ENCODE peak calls at places on chromosomes 2 and 18, in eight cellular contexts. B, V, E, U, C, A, I and X are unnamed samples.

GRCh38 chr2:128607440-128607839 is 288.8 kb upstream of the HS6ST1 start:
- DNase-seq in B (no peak), V (no peak), E (no peak), U (no peak), C (no peak), A (no peak), I (no peak), X (no peak)

GRCh38 chr2:151733781-151734672 is at the start of gene NEB:
- DNase-seq in B (no peak), V (no peak), E (no peak), U (no peak), C (no peak), A (no peak), I (no peak), X (no peak)

GRCh38 chr18:3350566-3351527 is 88.9 kb downstream of the MYL12B start:
- DNase-seq in B (no peak), V (peak; percentile 27), E (no peak), U (peak; percentile 7), C (no peak), A (no peak), I (no peak), X (no peak)

GRCh38 chr2:44273596-44273995 is 1.7 kb upstream of the SLC3A1 start:
- DNase-seq in B (no peak), V (no peak), E (no peak), U (no peak), C (no peak), A (no peak), I (no peak), X (no peak)

GRCh38 chr2:70454936-70455544 is 98.6 kb downstream of the TGFA start:
- DNase-seq in B (no peak), V (no peak), E (no peak), U (no peak), C (no peak), A (no peak), I (no peak), X (no peak)

GRCh38 chr18:75109819-75110218 is 99.1 kb downstream of the PTGR3 start:
- DNase-seq in B (no peak), V (no peak), E (no peak), U (no peak), C (no peak), A (no peak), I (no peak), X (no peak)

GRCh38 chr2:190121971-190122370 is 59.4 kb upstream of the MSTN start:
- DNase-seq in B (no peak), V (peak; percentile 42), E (no peak), U (peak; percentile 22), C (peak; percentile 11), A (peak; percentile 15), I (peak; percentile 12), X (peak; percentile 41)

GRCh38 chr2:215535125-215535668 is 99.3 kb upstream of the FN1 start:
- DNase-seq in B (no peak), V (peak; percentile 46), E (no peak), U (no peak), C (peak; percentile 57), A (no peak), I (no peak), X (no peak)

GRCh38 chr2:227748079-227748478 is 2.4 kb downstream of the SCYGR8 start:
- DNase-seq in B (peak; percentile 77), V (no peak), E (peak; percentile 55), U (peak; percentile 10), C (no peak), A (no peak), I (no peak), X (no peak)

GRCh38 chr2:45700407-45701013 is 49.0 kb downstream of the PRKCE start:
- DNase-seq in B (peak; percentile 21), V (no peak), E (no peak), U (no peak), C (no peak), A (no peak), I (no peak), X (no peak)
- TF ChIP-seq CTCF in B (no peak), V (no peak), E (no peak), U (no peak), C (no peak), A (no peak), I (no peak), X (no peak)

GRCh38 chr2:31127931-31128330 is 10.3 kb downstream of the GALNT14 start:
- DNase-seq in B (no peak), V (no peak), E (no peak), U (no peak), C (no peak), A (no peak), I (no peak), X (no peak)
- TF ChIP-seq CTCF in B (no peak), V (no peak), E (no peak), U (no peak), C (no peak), A (no peak), I (no peak), X (no peak)

GRCh38 chr2:50785781-50786180 is 246.2 kb downstream of the NRXN1 start:
- DNase-seq in B (no peak), V (no peak), E (no peak), U (no peak), C (no peak), A (no peak), I (no peak), X (no peak)

GRCh38 chr2:50787636-50788035 is 244.3 kb downstream of the NRXN1 start:
- DNase-seq in B (no peak), V (no peak), E (no peak), U (no peak), C (no peak), A (no peak), I (no peak), X (no peak)

GRCh38 chr2:50782543-50782942 is 249.4 kb downstream of the NRXN1 start:
- DNase-seq in B (no peak), V (peak; percentile 2), E (no peak), U (no peak), C (no peak), A (no peak), I (no peak), X (no peak)

GRCh38 chr2:50783116-50783515 is 248.8 kb downstream of the NRXN1 start:
- DNase-seq in B (no peak), V (no peak), E (no peak), U (no peak), C (no peak), A (no peak), I (no peak), X (no peak)

GRCh38 chr2:50786345-50786744 is 245.6 kb downstream of the NRXN1 start:
- DNase-seq in B (no peak), V (no peak), E (no peak), U (no peak), C (no peak), A (no peak), I (no peak), X (no peak)
- TF ChIP-seq CTCF in B (no peak), V (no peak), E (peak; percentile 23), U (no peak), C (no peak), A (no peak), I (no peak), X (no peak)

DNA sequence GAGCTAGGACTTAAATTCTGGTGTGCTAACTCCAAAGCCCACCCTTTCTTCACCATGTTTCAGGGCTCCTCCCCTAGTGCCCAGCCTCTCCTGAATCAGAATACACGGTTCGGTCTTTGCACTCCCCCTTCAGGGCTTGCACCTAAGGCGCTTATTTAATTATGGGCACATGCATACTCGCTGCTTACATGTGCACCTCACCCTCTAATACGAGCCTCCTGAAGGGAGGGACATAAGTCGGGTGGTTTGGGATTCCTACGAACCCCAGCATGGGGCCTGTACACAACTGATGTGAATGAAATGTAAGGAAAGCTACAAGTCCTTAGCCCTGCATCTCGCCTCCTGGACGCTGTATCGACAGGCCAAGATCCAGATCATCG is 435 bp downstream of the IFT172 start:
- DNase-seq in B (no peak), V (no peak), E (no peak), U (no peak), C (no peak), A (no peak), I (no peak), X (no peak)
- TF ChIP-seq CTCF in B (no peak), V (peak; percentile 9), E (no peak), U (no peak), C (peak; percentile 12), A (no peak), I (no peak), X (no peak)

DNA sequence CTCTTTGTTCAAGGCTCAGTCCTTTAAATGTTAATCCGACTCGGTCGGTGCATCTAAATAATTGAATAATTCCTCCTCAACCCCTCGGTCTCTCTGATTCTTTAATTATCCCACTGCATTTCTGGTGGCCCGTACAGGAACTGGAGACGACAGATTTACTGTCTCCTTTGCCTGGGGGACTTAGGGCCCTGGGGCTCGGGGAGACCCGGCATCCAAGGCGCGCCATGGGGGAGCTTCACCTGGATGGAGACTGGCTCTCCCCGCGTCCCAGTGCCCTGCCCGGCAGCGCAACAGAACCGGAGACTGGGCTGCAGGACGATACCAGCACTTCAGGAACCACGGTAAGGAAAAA is 47.7 kb upstream of the SELENOI start:
- DNase-seq in B (peak; percentile 60), V (no peak), E (no peak), U (no peak), C (no peak), A (no peak), I (no peak), X (no peak)
- TF ChIP-seq CTCF in B (no peak), V (no peak), E (no peak), U (no peak), C (no peak), A (no peak), I (no peak), X (no peak)

GRCh38 chr18:21194871-21195771 is 46.9 kb upstream of the GREB1L start:
- DNase-seq in B (no peak), V (peak; percentile 51), E (no peak), U (no peak), C (peak; percentile 28), A (peak; percentile 34), I (no peak), X (peak; percentile 44)
- TF ChIP-seq CTCF in B (peak; percentile 41), V (peak; percentile 59), E (peak; percentile 72), U (peak; percentile 62), C (peak; percentile 92), A (peak; percentile 33), I (peak; percentile 61), X (peak; percentile 58)

DNA sequence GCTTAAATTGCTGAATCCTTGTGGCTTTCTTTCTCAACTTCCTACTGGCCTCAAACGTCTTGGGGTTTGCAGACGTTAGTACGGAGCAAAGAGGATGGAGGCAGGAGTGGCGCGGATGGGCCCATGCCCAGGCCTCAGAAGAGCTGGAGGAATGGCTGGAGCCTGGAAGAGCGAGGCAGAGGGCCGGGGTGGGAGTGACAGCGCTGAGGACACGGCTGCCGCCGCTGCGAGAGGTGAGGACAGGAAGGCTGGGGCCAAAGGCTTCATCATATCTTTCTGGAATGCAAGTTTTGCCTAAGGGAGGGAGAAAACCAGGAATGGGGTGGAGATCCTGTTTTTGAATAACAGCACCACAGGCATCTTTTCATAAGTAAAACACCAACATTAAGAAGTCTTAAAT is 178.5 kb upstream of the SESTD1 start:
- DNase-seq in B (peak; percentile 55), V (no peak), E (no peak), U (no peak), C (no peak), A (no peak), I (no peak), X (no peak)
- TF ChIP-seq CTCF in B (no peak), V (no peak), E (no peak), U (no peak), C (no peak), A (no peak), I (no peak), X (no peak)